ENCODE peak calls at places on chromosomes 4 and X, in four cellular contexts. F, L, Z and B are unnamed samples.

GRCh38 chrX:130013661-130014060 is 31.2 kb downstream of the BCORL1 start:
- DNase-seq in Z (no peak), F (no peak), L (no peak), B (no peak)

GRCh38 chrX:120726294-120726693 is 96.4 kb upstream of the C1GALT1C1 start:
- DNase-seq in F (no peak), L (no peak), Z (no peak), B (no peak)

GRCh38 chr4:13860126-13860525 is 232.6 kb upstream of the BOD1L1 start:
- DNase-seq in F (no peak), L (no peak), Z (peak; percentile 27), B (no peak)

GRCh38 chrX:58051346-58051745 is 141.1 kb upstream of the ZXDA start:
- DNase-seq in L (no peak), F (no peak), Z (no peak), B (no peak)

GRCh38 chr4:71333960-71334951 is 4.6 kb upstream of the SLC4A4 start:
- DNase-seq in L (no peak), Z (no peak), F (no peak), B (no peak)

GRCh38 chr4:5206391-5206790 is 155.1 kb downstream of the STK32B start:
- DNase-seq in Z (no peak), F (no peak), L (peak; percentile 16), B (peak; percentile 21)

GRCh38 chrX:141669689-141670088 is 28.9 kb downstream of the SPANXD start:
- DNase-seq in Z (no peak), F (no peak), L (no peak), B (no peak)

GRCh38 chr4:13196721-13197120 is 287.4 kb downstream of the RAB28 start:
- DNase-seq in L (peak; percentile 34), Z (no peak), F (no peak), B (no peak)

GRCh38 chrX:104315555-104315954 is 60.8 kb upstream of the ESX1 start:
- DNase-seq in F (no peak), L (no peak), Z (no peak), B (no peak)

GRCh38 chr4:100548209-100548579 is 30.4 kb upstream of the EMCN start:
- DNase-seq in Z (no peak), L (no peak), F (no peak), B (no peak)

GRCh38 chr4:17787315-17787714 is 5.9 kb upstream of the FAM184B start:
- DNase-seq in Z (no peak), F (no peak), L (no peak), B (no peak)

GRCh38 chrX:39550795-39551361 is 546.9 kb downstream of the BCOR start:
- DNase-seq in F (no peak), L (no peak), Z (no peak), B (no peak)

GRCh38 chr4:165476214-165477098 is 97.6 kb downstream of the CPE start:
- DNase-seq in Z (no peak), F (no peak), L (no peak), B (no peak)

GRCh38 chr4:141462361-141462760 is 174.0 kb upstream of the IL15 start:
- DNase-seq in L (no peak), F (no peak), Z (no peak), B (no peak)

GRCh38 chr4:54281060-54281781 is 52.1 kb downstream of the PDGFRA start:
- DNase-seq in Z (peak; percentile 54), L (peak; percentile 87), F (no peak), B (peak; percentile 30)

GRCh38 chr4:8709729-8710360 is 117.3 kb downstream of the CPZ start:
- DNase-seq in Z (no peak), L (no peak), F (no peak), B (no peak)

GRCh38 chr4:147822128-147822527 is 90.2 kb downstream of the ARHGAP10 start:
- DNase-seq in Z (peak; percentile 95), L (peak; percentile 84), F (no peak), B (peak; percentile 37)

GRCh38 chr4:17323619-17324400 is 188.1 kb downstream of the QDPR start:
- DNase-seq in Z (no peak), F (no peak), L (no peak), B (no peak)

GRCh38 chrX:41472231-41472815 is 25.2 kb downstream of the NYX start:
- DNase-seq in F (no peak), Z (no peak), L (no peak), B (no peak)

GRCh38 chr4:8597319-8597718 is 4.8 kb downstream of the CPZ start:
- DNase-seq in F (no peak), Z (no peak), L (no peak), B (no peak)

GRCh38 chr4:77193511-77194236 is 36.7 kb downstream of the CCNG2 start:
- DNase-seq in F (peak; percentile 21), L (peak; percentile 34), Z (peak; percentile 87), B (peak; percentile 51)

GRCh38 chrX:85345523-85345922 is 33.9 kb downstream of the POF1B start:
- DNase-seq in F (no peak), L (no peak), Z (no peak), B (no peak)

GRCh38 chr4:99710681-99711345 is 53.2 kb upstream of the C4orf54 start:
- DNase-seq in F (no peak), Z (no peak), L (no peak), B (no peak)

GRCh38 chrX:108353452-108353851 is 84.8 kb downstream of the COL4A6 start:
- DNase-seq in F (no peak), L (no peak), Z (no peak), B (no peak)

GRCh38 chr4:168920438-168921081 is 89.5 kb downstream of the CBR4 start:
- DNase-seq in L (no peak), Z (no peak), F (no peak), B (no peak)

GRCh38 chr4:168925789-168926490 is 84.1 kb downstream of the CBR4 start:
- DNase-seq in F (no peak), Z (no peak), L (no peak), B (no peak)

GRCh38 chr4:168928346-168928745 is 81.7 kb downstream of the CBR4 start:
- DNase-seq in Z (no peak), L (no peak), F (no peak), B (no peak)

GRCh38 chr4:168923526-168924194 is 86.4 kb downstream of the CBR4 start:
- DNase-seq in F (no peak), Z (peak; percentile 77), L (peak; percentile 63), B (peak; percentile 73)

DNA sequence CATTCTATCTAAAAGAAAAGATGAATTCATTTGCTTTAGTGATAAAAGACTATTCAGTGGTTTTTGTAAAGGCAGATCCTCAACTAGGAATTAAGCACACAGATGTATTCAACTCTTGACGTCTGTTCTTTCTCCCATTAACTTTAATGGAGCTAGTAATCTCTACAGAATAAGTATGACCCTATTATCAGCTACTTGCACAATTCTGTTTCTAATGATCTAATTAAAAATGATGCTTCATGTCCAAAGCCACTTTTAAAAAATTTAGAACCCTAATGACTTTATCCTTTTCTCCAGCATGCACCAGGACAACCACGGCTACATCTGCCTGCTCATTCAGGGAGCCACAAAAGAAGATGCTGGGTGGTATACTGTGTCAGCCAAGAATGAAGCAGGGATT is 85.4 kb downstream of the CBR4 start:
- DNase-seq in L (no peak), Z (no peak), F (no peak), B (no peak)
- H3K4me1 ChIP-seq in L (peaks cover 6% of the 10 kb centered on the region), Z (peaks cover 3% of the 10 kb centered on the region), F (no peaks in the 10 kb centered on the region), B (no peaks in the 10 kb centered on the region)

GRCh38 chr4:41219421-41219950 is 5.1 kb upstream of the APBB2 start:
- DNase-seq in Z (no peak), L (no peak), F (no peak), B (no peak)

GRCh38 chr4:41216294-41217019 is 2.1 kb upstream of the APBB2 start:
- DNase-seq in Z (peak; percentile 83), L (peak; percentile 55), F (no peak), B (peak; percentile 83)

GRCh38 chr4:41217020-41217333 is 2.6 kb upstream of the APBB2 start:
- DNase-seq in L (no peak), F (no peak), Z (no peak), B (no peak)

GRCh38 chr4:41217373-41217772 is 3.0 kb upstream of the APBB2 start:
- DNase-seq in L (no peak), Z (no peak), F (no peak), B (no peak)

DNA sequence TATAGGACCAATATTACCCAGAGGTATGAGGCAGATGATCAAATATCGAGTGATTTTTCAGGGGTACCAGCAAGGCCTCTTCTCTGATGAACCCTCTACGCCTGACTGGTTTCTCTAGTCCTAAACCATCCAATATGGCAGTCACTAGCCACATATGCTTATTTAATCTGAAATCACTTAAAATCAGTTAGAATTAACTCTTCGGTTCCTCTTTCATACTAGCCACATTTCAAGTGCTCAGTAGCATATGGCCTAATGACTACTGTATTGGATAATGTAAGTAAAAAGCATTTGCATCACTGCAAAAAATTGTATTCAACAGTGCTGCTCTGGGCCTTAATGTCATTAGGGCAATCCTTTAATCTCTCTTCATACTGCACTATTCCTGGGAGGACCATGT is 4.4 kb upstream of the APBB2 start:
- DNase-seq in Z (no peak), L (no peak), F (no peak), B (no peak)
- H3K4me3 ChIP-seq in Z (no peak overlapping the region), L (no peak overlapping the region), F (no peak overlapping the region), B (no peak overlapping the region)

DNA sequence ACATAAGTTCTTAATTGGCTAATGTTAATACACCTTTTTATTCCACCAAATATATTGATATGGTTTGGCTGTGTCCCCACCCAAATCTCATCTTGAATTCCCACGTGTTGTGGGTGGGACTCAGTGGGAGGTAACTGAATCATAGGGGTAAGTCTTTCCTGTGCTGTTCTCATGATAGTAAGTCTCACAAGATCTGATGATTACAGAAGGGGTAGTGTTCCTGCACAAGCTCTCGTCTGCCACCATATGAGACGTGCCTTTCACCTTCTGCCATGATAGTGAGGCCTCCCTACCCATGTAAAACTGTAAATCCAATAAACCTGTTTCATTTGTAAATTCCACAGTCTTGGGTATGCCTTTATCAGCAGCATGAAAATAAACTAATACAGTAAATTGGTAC is 11.3 kb downstream of the PPA2 start:
- DNase-seq in L (no peak), F (no peak), Z (no peak), B (no peak)
- H3K4me1 ChIP-seq in L (peaks cover 26% of the 10 kb centered on the region), F (no peaks in the 10 kb centered on the region), Z (no peaks in the 10 kb centered on the region), B (no peaks in the 10 kb centered on the region)

GRCh38 chr4:95256108-95256835 is 292.5 kb downstream of the UNC5C start:
- DNase-seq in F (no peak), Z (no peak), L (no peak), B (no peak)

GRCh38 chr4:95251568-95251967 is 297.2 kb downstream of the UNC5C start:
- DNase-seq in Z (no peak), L (no peak), F (no peak), B (no peak)

GRCh38 chr4:95250544-95251137 is 298.1 kb downstream of the UNC5C start:
- DNase-seq in F (no peak), Z (no peak), L (no peak), B (no peak)

GRCh38 chr4:95255396-95256107 is 293.2 kb downstream of the UNC5C start:
- DNase-seq in Z (peak; percentile 71), L (peak; percentile 14), F (no peak), B (no peak)
- H3K4me3 ChIP-seq in Z (no peak overlapping the region), L (no peak overlapping the region), F (no peak overlapping the region), B (no peak overlapping the region)

DNA sequence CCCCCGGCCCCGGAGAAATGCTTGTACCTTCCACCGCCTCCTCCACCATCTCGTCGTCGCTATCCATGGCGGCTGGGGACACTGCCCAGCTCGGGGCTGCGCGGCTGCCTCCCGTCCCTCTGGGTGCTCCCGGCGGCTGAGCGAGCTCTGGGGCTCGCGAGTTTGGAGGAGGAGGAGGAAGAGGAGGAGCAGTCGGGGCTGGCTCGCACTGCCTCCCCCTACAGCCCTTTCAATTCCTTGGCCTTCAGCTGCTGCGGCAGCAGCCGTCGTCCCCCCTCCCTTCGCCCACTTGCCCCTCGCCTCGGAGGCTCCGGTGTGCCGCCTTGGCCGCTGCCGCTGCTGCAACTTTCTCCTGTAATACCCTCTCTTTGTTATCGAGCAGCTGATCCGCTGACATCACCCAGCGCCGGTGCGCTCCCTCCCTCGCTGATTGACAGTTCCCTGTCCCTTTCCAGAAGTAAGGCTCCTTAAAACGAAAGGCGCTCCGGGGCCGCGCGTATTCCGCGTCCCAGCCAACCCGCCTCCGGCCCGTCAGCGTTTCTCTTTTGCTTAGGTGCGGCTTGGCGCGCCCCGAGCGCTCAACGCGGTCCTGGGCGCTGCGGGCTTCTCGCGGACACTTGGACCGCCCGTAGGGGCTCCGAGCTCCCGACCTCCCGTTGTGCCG is at the start of gene SETD7:
- DNase-seq in Z (peak; percentile 84), F (peak; percentile 45), L (peak; percentile 83), B (peak; percentile 80)
- H3K4me1 ChIP-seq in Z (peaks cover 39% of the 10 kb centered on the region), F (peaks cover 7% of the 10 kb centered on the region), L (peaks cover 77% of the 10 kb centered on the region), B (no peaks in the 10 kb centered on the region)